ENCODE peak calls at places on chromosomes 12 and 14, in five cellular contexts. H is NT2/D1, R is ovary, A is right lobe of liver, X is lower lobe of right lung. O is an unnamed sample.

GRCh38 chr12:6699989-6700645 is 498 bp downstream of the PIANP start:
- DNase-seq in R (no peak), A (no peak), X (no peak), H (peak), O (no peak)

GRCh38 chr12:55721601-55722213 is 1.5 kb downstream of the RDH5 start:
- DNase-seq in R (no peak), A (no peak), X (no peak), H (no peak), O (no peak)

GRCh38 chr12:122643207-122643805 is 59.9 kb downstream of the HCAR2 start:
- DNase-seq in R (no peak), X (no peak), A (no peak), H (no peak), O (no peak)

GRCh38 chr14:103292426-103293374 is 41.3 kb upstream of the EIF5 start:
- DNase-seq in R (peak), A (peak), H (peak), X (peak), O (peak)

GRCh38 chr14:105087963-105088811 is 23.0 kb upstream of the GPR132 start:
- DNase-seq in H (no peak), A (no peak), X (peak), R (peak), O (peak)

GRCh38 chr12:31323466-31324115 is 2.4 kb downstream of the SINHCAF start:
- DNase-seq in H (peak), A (peak), X (peak), R (peak), O (peak)

GRCh38 chr12:7581609-7582008 is 78.0 kb upstream of the CD163 start:
- DNase-seq in X (no peak), A (no peak), R (no peak), H (no peak), O (no peak)

GRCh38 chr14:58739674-58740073 is 101.9 kb downstream of the DACT1 start:
- DNase-seq in R (no peak), X (no peak), A (no peak), H (no peak), O (no peak)

GRCh38 chr12:124679533-124680371 is 112.3 kb upstream of the NCOR2 start:
- DNase-seq in X (no peak), A (peak), R (peak), H (no peak), O (no peak)

GRCh38 chr14:104185916-104186495 is 47.6 kb downstream of the KIF26A start:
- DNase-seq in X (no peak), R (no peak), A (no peak), H (no peak), O (no peak)

GRCh38 chr14:34489324-34489723 is 27.3 kb upstream of the SPTSSA start:
- DNase-seq in A (no peak), R (no peak), X (no peak), H (no peak), O (no peak)

GRCh38 chr12:71626768-71627167 is 36.9 kb downstream of the ZFC3H1 start:
- DNase-seq in X (no peak), A (no peak), R (no peak), H (no peak), O (no peak)

GRCh38 chr12:21615441-21615840 is 10.8 kb upstream of the GYS2 start:
- DNase-seq in A (no peak), X (no peak), R (no peak), H (no peak), O (no peak)

GRCh38 chr14:105069887-105070759 is 4.9 kb upstream of the GPR132 start:
- DNase-seq in X (peak), A (no peak), H (no peak), R (no peak), O (peak)

GRCh38 chr14:71720978-71721624 is 211.1 kb upstream of the RGS6 start:
- DNase-seq in H (peak), A (no peak), X (no peak), R (no peak), O (peak)

GRCh38 chr14:68230941-68231717 is 411.6 kb downstream of the RAD51B start:
- DNase-seq in H (no peak), A (peak), R (no peak), X (no peak), O (no peak)

GRCh38 chr12:102061096-102061555 is 665 bp downstream of the WASHC3 start:
- DNase-seq in H (no peak), A (no peak), X (no peak), R (no peak), O (no peak)

DNA sequence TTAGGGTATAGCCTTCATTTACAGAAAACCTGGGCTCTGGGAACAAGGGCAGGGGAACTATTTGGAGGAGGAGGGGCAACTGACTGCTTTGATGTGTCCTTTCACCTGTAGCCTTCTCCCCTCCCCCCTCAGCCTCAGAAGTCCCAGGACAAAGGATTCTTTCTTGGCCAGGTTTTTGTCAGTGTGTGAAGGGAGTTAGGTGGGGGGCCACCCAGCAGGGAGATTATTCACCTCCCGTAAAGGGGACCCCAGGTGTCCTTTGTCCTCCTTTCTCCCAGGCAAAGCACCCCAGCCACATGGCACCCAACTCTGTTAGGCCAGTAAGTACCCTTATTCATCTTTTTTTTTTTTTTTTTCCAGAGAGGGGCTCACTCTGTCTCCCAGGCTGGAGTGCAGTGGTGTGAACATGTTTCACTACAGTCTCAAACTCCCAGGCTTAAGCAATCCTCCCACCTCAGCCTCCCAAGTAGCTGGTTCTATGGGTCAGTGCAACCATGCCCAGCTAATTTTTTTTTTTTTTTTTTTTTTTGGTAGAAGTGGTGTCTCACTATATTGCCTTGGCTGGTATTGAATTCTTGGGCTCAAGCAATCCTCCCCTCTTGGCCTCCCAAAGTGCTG is 722 bp upstream of the NFE2 start:
- DNase-seq in R (no peak), A (no peak), H (no peak), X (no peak), O (no peak)
- H3K4me3 ChIP-seq in R (no peak), A (no peak), H (peak), X (peak), O (no peak)

DNA sequence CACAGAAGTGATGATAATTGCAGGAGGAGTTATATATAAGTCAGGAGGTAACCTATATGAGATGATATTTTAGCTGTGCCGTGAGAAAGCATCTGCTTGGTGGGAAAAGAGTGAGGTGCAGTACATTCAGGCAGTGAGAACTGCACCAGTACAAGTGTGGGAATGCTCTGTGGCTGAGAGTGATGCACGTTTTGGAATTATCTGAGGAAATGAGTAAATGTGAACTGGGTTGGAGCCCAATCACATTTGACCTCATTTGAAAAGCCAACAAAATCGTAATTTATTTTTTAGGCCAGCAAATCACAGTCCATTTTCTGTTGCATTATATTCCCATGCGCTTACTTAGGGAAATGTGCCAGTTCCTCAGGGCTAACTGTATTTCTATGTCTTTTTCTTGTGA is 77.2 kb downstream of the SNAPC1 start:
- DNase-seq in H (no peak), R (no peak), X (no peak), A (no peak), O (no peak)
- H3K4me3 ChIP-seq in H (no peak), R (no peak), X (no peak), A (no peak), O (no peak)

GRCh38 chr12:94676922-94677321 is 26.6 kb upstream of the TMCC3 start:
- DNase-seq in X (no peak), H (no peak), A (no peak), R (no peak), O (peak)

GRCh38 chr12:94676011-94676709 is 25.8 kb upstream of the TMCC3 start:
- DNase-seq in A (peak), R (peak), X (peak), H (no peak), O (peak)

GRCh38 chr12:94673951-94674570 is 23.7 kb upstream of the TMCC3 start:
- DNase-seq in X (no peak), R (no peak), H (no peak), A (no peak), O (no peak)

GRCh38 chr12:94671917-94672316 is 21.6 kb upstream of the TMCC3 start:
- DNase-seq in R (no peak), H (no peak), A (no peak), X (no peak), O (no peak)

DNA sequence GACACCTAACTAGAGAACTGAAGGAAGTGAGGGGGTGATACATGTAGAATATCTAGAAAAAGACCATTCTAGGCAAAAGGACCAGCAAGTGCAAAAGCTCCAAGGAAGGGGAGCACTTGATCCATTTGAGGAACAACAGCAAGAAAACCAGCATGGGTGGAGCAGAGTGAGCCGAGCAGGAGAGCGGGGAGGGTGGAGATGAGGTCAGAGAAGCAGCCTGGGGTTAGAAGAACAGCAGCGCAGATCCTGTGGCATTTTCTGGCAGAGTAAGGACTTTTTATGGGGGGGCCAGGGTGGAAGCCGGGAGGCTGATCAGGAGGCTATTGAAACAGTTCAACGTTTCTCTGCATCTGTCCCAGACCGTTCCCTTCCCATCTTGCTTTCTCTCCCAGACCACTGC is 24.5 kb upstream of the TMCC3 start:
- DNase-seq in X (peak), R (no peak), A (no peak), H (no peak), O (no peak)
- H3K4me3 ChIP-seq in X (no peak), R (no peak), A (no peak), H (no peak), O (no peak)

GRCh38 chr14:77580964-77581505 is 35.4 kb downstream of the SPTLC2 start:
- DNase-seq in X (no peak), R (no peak), H (no peak), A (no peak), O (no peak)
- H3K4me3 ChIP-seq in X (peak), R (no peak), H (no peak), A (no peak), O (peak)

GRCh38 chr12:116714175-116714574 is 23.7 kb downstream of the SPRING1 start:
- DNase-seq in R (no peak), A (no peak), H (no peak), X (no peak), O (no peak)
- H3K4me3 ChIP-seq in R (no peak), A (no peak), H (no peak), X (no peak), O (no peak)

GRCh38 chr14:63854330-63854729 is 1.5 kb downstream of the SYNE2 start:
- DNase-seq in R (no peak), H (no peak), A (no peak), X (no peak), O (no peak)
- H3K4me3 ChIP-seq in R (peak), H (peak), A (peak), X (peak), O (peak)